ENCODE peak calls at places on chromosomes 2 and 18, in eight cellular contexts. W, B, K, F, D, P, N and X are unnamed samples.

GRCh38 chr2:236557894-236558532 is 11.6 kb upstream of the ACKR3 start:
- DNase-seq in W (no peak), B (no peak), K (no peak), F (no peak), D (no peak), P (no peak), N (no peak), X (no peak)

GRCh38 chr2:44951714-44952113 is 10.2 kb downstream of the SIX3 start:
- DNase-seq in W (no peak), B (no peak), K (no peak), F (no peak), D (peak; percentile 46), P (no peak), N (no peak), X (no peak)

GRCh38 chr2:159030674-159031380 is 62.4 kb downstream of the TANC1 start:
- DNase-seq in W (peak; percentile 39), B (peak; percentile 83), K (peak; percentile 27), F (no peak), D (peak; percentile 87), P (no peak), N (no peak), X (peak; percentile 45)

GRCh38 chr2:191115391-191115790 is 35.4 kb downstream of the STAT4 start:
- DNase-seq in W (no peak), B (peak; percentile 18), K (no peak), F (no peak), D (no peak), P (peak; percentile 71), N (no peak), X (no peak)

GRCh38 chr2:216569765-216570164 is 63.5 kb upstream of the IGFBP2 start:
- DNase-seq in W (no peak), B (no peak), K (no peak), F (no peak), D (no peak), P (no peak), N (no peak), X (no peak)

GRCh38 chr2:234368861-234369261 is 128.0 kb downstream of the ARL4C start:
- DNase-seq in W (no peak), B (peak; percentile 28), K (peak; percentile 50), F (no peak), D (no peak), P (peak; percentile 59), N (no peak), X (peak; percentile 55)

GRCh38 chr2:162480067-162480466 is 136.1 kb downstream of the GCA start:
- DNase-seq in W (no peak), B (no peak), K (no peak), F (no peak), D (no peak), P (no peak), N (no peak), X (no peak)

GRCh38 chr2:129361688-129362087 is 617.8 kb upstream of the RAB6C start:
- DNase-seq in W (no peak), B (no peak), K (no peak), F (no peak), D (no peak), P (no peak), N (no peak), X (no peak)

GRCh38 chr18:79107886-79108285 is 38.7 kb downstream of the ATP9B start:
- DNase-seq in W (no peak), B (no peak), K (no peak), F (no peak), D (no peak), P (no peak), N (no peak), X (no peak)

GRCh38 chr2:981759-982158 is 31.1 kb downstream of the SNTG2 start:
- DNase-seq in W (no peak), B (no peak), K (no peak), F (no peak), D (no peak), P (no peak), N (no peak), X (no peak)

GRCh38 chr2:6845312-6845711 is 20.4 kb downstream of the CMPK2 start:
- DNase-seq in W (no peak), B (no peak), K (peak; percentile 18), F (no peak), D (no peak), P (peak; percentile 28), N (no peak), X (no peak)

GRCh38 chr2:39494784-39495251 is 57.7 kb upstream of the MAP4K3 start:
- DNase-seq in W (peak; percentile 75), B (peak; percentile 98), K (no peak), F (peak; percentile 56), D (no peak), P (no peak), N (peak; percentile 89), X (no peak)

GRCh38 chr2:105868060-105868459 is 123.3 kb downstream of the NCK2 start:
- DNase-seq in W (no peak), B (no peak), K (no peak), F (no peak), D (no peak), P (no peak), N (no peak), X (no peak)

GRCh38 chr2:223696719-223697118 is 94.6 kb upstream of the SCG2 start:
- DNase-seq in W (no peak), B (peak; percentile 69), K (no peak), F (no peak), D (no peak), P (no peak), N (no peak), X (no peak)

GRCh38 chr2:66426250-66427064 is 8.5 kb upstream of the MEIS1 start:
- DNase-seq in W (no peak), B (no peak), K (no peak), F (no peak), D (no peak), P (no peak), N (no peak), X (no peak)

GRCh38 chr2:144198116-144198515 is 321.8 kb downstream of the ZEB2 start:
- DNase-seq in W (no peak), B (peak; percentile 66), K (no peak), F (no peak), D (peak; percentile 37), P (no peak), N (no peak), X (no peak)

GRCh38 chr2:159712929-159713575 is 746 bp downstream of the MARCHF7 start:
- DNase-seq in W (no peak), B (no peak), K (no peak), F (no peak), D (peak; percentile 79), P (no peak), N (no peak), X (no peak)

GRCh38 chr2:167756427-167756826 is 491.0 kb downstream of the STK39 start:
- DNase-seq in W (no peak), B (peak; percentile 39), K (no peak), F (no peak), D (no peak), P (no peak), N (peak; percentile 20), X (no peak)

GRCh38 chr18:54284967-54285785 is 15.9 kb downstream of the POLI start:
- DNase-seq in W (peak; percentile 22), B (peak; percentile 75), K (no peak), F (no peak), D (no peak), P (peak; percentile 84), N (peak; percentile 27), X (peak; percentile 31)

GRCh38 chr2:239143858-239144712 is 256.7 kb downstream of the HDAC4 start:
- DNase-seq in W (no peak), B (peak; percentile 53), K (peak; percentile 56), F (no peak), D (peak; percentile 64), P (peak; percentile 29), N (peak; percentile 21), X (no peak)

GRCh38 chr2:101116348-101116747 is 34.8 kb downstream of the TBC1D8 start:
- DNase-seq in W (no peak), B (no peak), K (no peak), F (no peak), D (peak; percentile 46), P (no peak), N (no peak), X (no peak)

GRCh38 chr2:234858134-234858533 is 93.7 kb upstream of the SH3BP4 start:
- DNase-seq in W (no peak), B (no peak), K (no peak), F (no peak), D (no peak), P (no peak), N (no peak), X (no peak)

GRCh38 chr2:112579280-112579679 is 5.1 kb upstream of the CHCHD5 start:
- DNase-seq in W (peak; percentile 86), B (peak; percentile 92), K (no peak), F (no peak), D (no peak), P (no peak), N (peak; percentile 72), X (no peak)

GRCh38 chr18:24368749-24369148 is 28.9 kb downstream of the OSBPL1A start:
- DNase-seq in W (no peak), B (peak; percentile 20), K (no peak), F (no peak), D (no peak), P (peak; percentile 48), N (no peak), X (no peak)

GRCh38 chr18:45059695-45060094 is 379.0 kb downstream of the SETBP1 start:
- DNase-seq in W (peak; percentile 18), B (peak; percentile 88), K (no peak), F (no peak), D (no peak), P (no peak), N (peak; percentile 24), X (no peak)

GRCh38 chr2:207928079-207928478 is 97.2 kb downstream of the PLEKHM3 start:
- DNase-seq in W (no peak), B (no peak), K (no peak), F (no peak), D (peak; percentile 65), P (no peak), N (no peak), X (peak; percentile 22)

GRCh38 chr2:96832751-96833507 is 10.9 kb downstream of the ANKRD23 start:
- DNase-seq in W (no peak), B (peak; percentile 64), K (no peak), F (no peak), D (no peak), P (no peak), N (peak; percentile 11), X (no peak)